ENCODE peak calls at places on chromosome 14, in five cellular contexts. S, R, V, G and J are unnamed samples.

GRCh38 chr14:66311935-66312334 is 174.2 kb upstream of the CCDC196 start:
- DNase-seq in R (no peak), S (no peak), V (no peak), G (no peak), J (no peak)

GRCh38 chr14:101077511-101078074 is 174.1 kb upstream of the RTL1 start:
- DNase-seq in G (no peak), S (no peak), V (no peak), R (no peak), J (no peak)

GRCh38 chr14:74712499-74713394 is at the start of the genes AREL1 and FCF1:
- DNase-seq in R (peak), V (peak), G (peak), S (peak), J (peak)

GRCh38 chr14:95516554-95517209 is at the start of gene SYNE3:
- DNase-seq in G (no peak), V (no peak), S (peak), R (no peak), J (peak)

GRCh38 chr14:55936691-55937090 is 181.5 kb upstream of the PELI2 start:
- DNase-seq in S (no peak), G (no peak), V (no peak), R (no peak), J (no peak)

GRCh38 chr14:65291561-65291960 is 121.0 kb upstream of the FUT8 start:
- DNase-seq in S (no peak), R (no peak), V (no peak), G (no peak), J (no peak)

GRCh38 chr14:104187931-104188726 is 49.7 kb downstream of the KIF26A start:
- DNase-seq in R (no peak), S (no peak), G (no peak), V (no peak), J (no peak)

GRCh38 chr14:55146425-55146824 is 17.4 kb downstream of the LGALS3 start:
- DNase-seq in S (no peak), R (no peak), G (no peak), V (no peak), J (no peak)

GRCh38 chr14:75343914-75344313 is 65.3 kb downstream of the FOS start:
- DNase-seq in R (peak), S (no peak), G (no peak), V (no peak), J (no peak)

GRCh38 chr14:93116676-93117200 is 1.0 kb upstream of the ITPK1 start:
- DNase-seq in S (no peak), G (no peak), V (no peak), R (no peak), J (no peak)

GRCh38 chr14:93115069-93115919 is 431 bp downstream of the ITPK1 start:
- DNase-seq in G (peak), R (peak), S (peak), V (peak), J (peak)

GRCh38 chr14:93114068-93114710 is 1.5 kb downstream of the ITPK1 start:
- DNase-seq in V (no peak), G (no peak), R (no peak), S (no peak), J (no peak)

GRCh38 chr14:93114713-93115068 is 1.0 kb downstream of the ITPK1 start:
- DNase-seq in G (peak), S (no peak), V (no peak), R (no peak), J (no peak)

GRCh38 chr14:93115920-93116675 is at the start of gene ITPK1:
- DNase-seq in S (peak), G (peak), R (peak), V (no peak), J (peak)
- TF ChIP-seq CTCF in S (peak), G (peak), R (no peak), V (peak), J (no peak)

GRCh38 chr14:86091811-86092210 is 561.9 kb downstream of the FLRT2 start:
- DNase-seq in S (no peak), R (no peak), V (no peak), G (no peak), J (no peak)
- TF ChIP-seq CTCF in S (no peak), R (no peak), V (no peak), G (no peak), J (no peak)

GRCh38 chr14:37973031-37973908 is 234.4 kb upstream of the SSTR1 start:
- DNase-seq in V (no peak), R (no peak), G (no peak), S (no peak), J (no peak)

GRCh38 chr14:37970696-37971095 is 237.0 kb upstream of the SSTR1 start:
- DNase-seq in V (no peak), S (no peak), R (no peak), G (no peak), J (no peak)

GRCh38 chr14:37974421-37974820 is 233.3 kb upstream of the SSTR1 start:
- DNase-seq in V (no peak), S (no peak), R (no peak), G (no peak), J (no peak)

GRCh38 chr14:37968664-37969225 is 239.0 kb upstream of the SSTR1 start:
- DNase-seq in S (no peak), V (no peak), G (no peak), R (no peak), J (no peak)

GRCh38 chr14:37969511-37969979 is 238.2 kb upstream of the SSTR1 start:
- DNase-seq in V (no peak), G (no peak), S (no peak), R (no peak), J (no peak)
- TF ChIP-seq CTCF in V (no peak), G (no peak), S (no peak), R (no peak), J (no peak)

GRCh38 chr14:90483551-90483950 is 86.7 kb downstream of the CALM1 start:
- DNase-seq in G (no peak), R (no peak), V (no peak), S (peak), J (peak)
- TF ChIP-seq CTCF in G (no peak), R (no peak), V (no peak), S (no peak), J (no peak)